ENCODE peak calls at places on chromosomes 13 and 19, in nine cellular contexts. K, G, D, J, O, B, R, E and T are unnamed samples.

GRCh38 chr13:96650301-96650886 is 343.9 kb downstream of the OXGR1 start:
- DNase-seq in K (no peak), G (peak), D (no peak), J (no peak), O (no peak), B (no peak), R (no peak), E (no peak), T (peak)

GRCh38 chr19:35004517-35005255 is 4.6 kb downstream of the GRAMD1A start:
- DNase-seq in K (no peak), G (no peak), D (no peak), J (no peak), O (no peak), B (no peak), R (no peak), E (no peak), T (no peak)

GRCh38 chr13:42762917-42763316 is 18.5 kb upstream of the FAM216B start:
- DNase-seq in K (no peak), G (peak), D (no peak), J (no peak), O (no peak), B (no peak), R (no peak), E (peak), T (peak)

GRCh38 chr13:87078947-87079795 is 592.0 kb upstream of the SLITRK5 start:
- DNase-seq in K (no peak), G (no peak), D (no peak), J (no peak), O (no peak), B (no peak), R (no peak), E (no peak), T (no peak)

GRCh38 chr19:33156354-33156753 is 24.4 kb downstream of the WDR88 start:
- DNase-seq in K (no peak), G (peak), D (no peak), J (no peak), O (no peak), B (no peak), R (no peak), E (no peak), T (peak)

GRCh38 chr19:47419037-47419783 is at the start of gene MEIS3:
- DNase-seq in K (no peak), G (no peak), D (no peak), J (no peak), O (no peak), B (no peak), R (no peak), E (no peak), T (no peak)

GRCh38 chr19:46574533-46574932 is 26.6 kb upstream of the CALM3 start:
- DNase-seq in K (no peak), G (no peak), D (no peak), J (no peak), O (no peak), B (no peak), R (no peak), E (no peak), T (no peak)

GRCh38 chr13:24033527-24034302 is 126.8 kb upstream of the SPATA13 start:
- DNase-seq in K (no peak), G (peak), D (no peak), J (no peak), O (no peak), B (no peak), R (no peak), E (peak), T (no peak)

GRCh38 chr13:109835321-109835720 is 48.9 kb upstream of the IRS2 start:
- DNase-seq in K (no peak), G (peak), D (no peak), J (no peak), O (no peak), B (no peak), R (no peak), E (no peak), T (no peak)

GRCh38 chr13:98458431-98458830 is 118.5 kb downstream of the STK24 start:
- DNase-seq in K (no peak), G (no peak), D (no peak), J (no peak), O (no peak), B (no peak), R (no peak), E (no peak), T (no peak)

GRCh38 chr13:50616101-50616500 is 227.4 kb downstream of the DLEU7 start:
- DNase-seq in K (no peak), G (peak), D (no peak), J (no peak), O (no peak), B (no peak), R (no peak), E (peak), T (no peak)

GRCh38 chr13:24864579-24864978 is 100.6 kb downstream of the RNF17 start:
- DNase-seq in K (no peak), G (no peak), D (no peak), J (no peak), O (no peak), B (no peak), R (no peak), E (no peak), T (no peak)

GRCh38 chr19:17337675-17338439 is 504 bp downstream of the GTPBP3 start:
- DNase-seq in K (no peak), G (no peak), D (no peak), J (no peak), O (no peak), B (no peak), R (no peak), E (no peak), T (peak)

GRCh38 chr13:27005976-27006518 is 165.6 kb downstream of the USP12 start:
- DNase-seq in K (no peak), G (no peak), D (no peak), J (no peak), O (no peak), B (no peak), R (peak), E (no peak), T (no peak)

GRCh38 chr13:44698076-44698475 is 121.9 kb upstream of the TSC22D1 start:
- DNase-seq in K (no peak), G (no peak), D (no peak), J (no peak), O (no peak), B (no peak), R (no peak), E (no peak), T (no peak)

GRCh38 chr19:38047048-38047435 is 140.0 kb downstream of the SIPA1L3 start:
- DNase-seq in K (no peak), G (no peak), D (no peak), J (no peak), O (no peak), B (no peak), R (no peak), E (no peak), T (no peak)

GRCh38 chr13:106133025-106133424 is 402.4 kb downstream of the EFNB2 start:
- DNase-seq in K (no peak), G (peak), D (no peak), J (no peak), O (no peak), B (no peak), R (no peak), E (peak), T (peak)

DNA sequence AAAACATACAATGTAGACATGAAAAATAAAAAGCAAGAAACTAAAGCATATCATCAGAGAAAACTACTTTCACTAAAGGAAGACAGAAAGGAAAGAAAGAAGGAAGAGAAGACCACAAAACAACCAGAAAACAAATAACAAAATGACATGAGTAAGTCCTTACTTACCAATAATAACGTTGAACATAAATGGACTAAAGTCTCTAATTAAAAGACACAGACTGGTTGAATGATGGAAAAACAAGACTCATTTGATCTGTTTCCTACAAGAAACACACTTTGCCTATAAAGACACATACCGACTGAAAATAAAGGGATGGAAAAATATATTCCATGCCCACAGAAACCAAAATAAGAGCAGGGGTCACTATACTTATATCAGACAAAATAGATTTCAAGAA is 46.0 kb downstream of the RB1 start:
- DNase-seq in K (no peak), G (no peak), D (no peak), J (no peak), O (no peak), B (no peak), R (no peak), E (no peak), T (no peak)
- TF ChIP-seq CTCF in K (no peak), G (no peak), D (no peak), J (no peak), O (no peak), B (no peak), R (no peak), E (no peak), T (no peak)

GRCh38 chr13:46666727-46667456 is 113.9 kb downstream of the LRCH1 start:
- DNase-seq in K (no peak), G (no peak), D (no peak), J (no peak), O (peak), B (no peak), R (peak), E (no peak), T (no peak)

GRCh38 chr13:46663644-46664043 is 110.7 kb downstream of the LRCH1 start:
- DNase-seq in K (no peak), G (no peak), D (no peak), J (no peak), O (no peak), B (no peak), R (no peak), E (no peak), T (no peak)

GRCh38 chr13:46664195-46664594 is 111.2 kb downstream of the LRCH1 start:
- DNase-seq in K (no peak), G (no peak), D (no peak), J (no peak), O (no peak), B (no peak), R (no peak), E (no peak), T (no peak)

GRCh38 chr13:46665630-46666482 is 112.9 kb downstream of the LRCH1 start:
- DNase-seq in K (no peak), G (no peak), D (no peak), J (no peak), O (no peak), B (no peak), R (no peak), E (no peak), T (no peak)

DNA sequence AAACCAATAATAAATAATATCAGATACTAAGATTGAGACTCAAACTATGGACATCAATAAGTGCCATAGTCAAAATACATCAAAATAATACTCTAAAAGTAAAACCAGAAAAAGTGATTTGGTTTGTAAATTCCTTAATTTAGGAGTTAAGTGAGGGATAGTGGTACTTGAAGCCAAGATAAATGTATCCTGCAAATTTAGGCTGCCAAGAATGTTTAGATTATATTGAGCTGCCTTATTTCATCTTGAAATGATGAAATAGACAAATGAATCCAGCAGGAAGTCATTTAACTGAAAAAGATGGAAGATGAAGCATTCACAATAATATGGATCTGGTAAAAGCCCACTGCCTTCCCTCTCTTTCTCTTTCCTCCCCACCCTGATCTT is 112.3 kb downstream of the LRCH1 start:
- DNase-seq in K (no peak), G (no peak), D (no peak), J (no peak), O (no peak), B (no peak), R (no peak), E (no peak), T (no peak)
- TF ChIP-seq CTCF in K (no peak), G (no peak), D (no peak), J (no peak), O (no peak), B (no peak), R (no peak), E (no peak), T (no peak)

GRCh38 chr19:57802269-57802668 is 12.4 kb downstream of the ZNF552 start:
- DNase-seq in K (no peak), G (no peak), D (no peak), J (no peak), O (no peak), B (no peak), R (peak), E (no peak), T (no peak)

GRCh38 chr19:57803265-57803593 is 11.5 kb downstream of the ZNF552 start:
- DNase-seq in K (no peak), G (no peak), D (no peak), J (no peak), O (no peak), B (no peak), R (no peak), E (no peak), T (no peak)

GRCh38 chr19:57807541-57807940 is 7.2 kb downstream of the ZNF552 start:
- DNase-seq in K (no peak), G (peak), D (no peak), J (no peak), O (no peak), B (no peak), R (no peak), E (no peak), T (no peak)

GRCh38 chr19:57800696-57801095 is 14.0 kb downstream of the ZNF552 start:
- DNase-seq in K (no peak), G (no peak), D (no peak), J (no peak), O (no peak), B (no peak), R (no peak), E (no peak), T (no peak)

DNA sequence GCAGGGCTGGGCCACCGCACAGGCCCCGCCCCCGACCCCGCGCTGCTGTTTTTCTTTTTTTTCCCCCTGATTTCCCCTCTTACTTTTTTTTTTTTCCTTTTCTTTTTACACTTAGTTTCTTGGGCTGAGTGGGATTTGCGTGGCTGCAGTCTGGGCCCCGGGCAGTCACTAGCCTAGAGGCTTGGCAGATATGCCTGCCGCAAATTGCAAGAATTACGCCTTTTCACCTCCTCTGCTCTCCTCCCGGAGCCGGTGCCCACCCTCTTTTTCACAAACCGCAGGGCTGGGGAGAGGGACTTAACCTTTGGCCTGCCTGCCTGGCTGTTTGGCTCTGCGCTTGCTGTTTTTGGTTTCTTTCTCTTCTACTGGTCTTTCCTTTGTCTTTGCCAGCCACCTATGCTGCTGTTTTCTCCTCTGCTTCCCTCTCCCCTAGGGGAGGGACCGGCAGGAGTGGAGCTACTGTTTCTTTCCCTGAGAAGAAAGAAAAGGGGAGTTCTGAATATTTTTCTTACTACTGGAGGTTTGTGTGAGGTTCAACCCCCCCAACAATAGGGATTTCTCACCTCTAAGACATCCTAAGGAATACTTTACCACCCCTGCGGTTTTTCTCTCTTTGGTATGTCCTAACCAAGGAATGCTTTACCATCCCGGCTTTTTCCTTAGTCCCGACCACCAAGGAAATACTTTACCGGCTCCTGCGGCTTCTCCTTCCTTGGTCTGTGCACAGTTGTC is 11.0 kb downstream of the ZNF552 start:
- DNase-seq in K (no peak), G (peak), D (peak), J (no peak), O (peak), B (no peak), R (peak), E (peak), T (peak)
- TF ChIP-seq CTCF in K (no peak), G (no peak), D (no peak), J (no peak), O (no peak), B (no peak), R (no peak), E (no peak), T (no peak)

GRCh38 chr13:38787550-38787949 is 100.7 kb downstream of the FREM2 start:
- DNase-seq in K (no peak), G (no peak), D (no peak), J (no peak), O (no peak), B (no peak), R (no peak), E (no peak), T (no peak)
- TF ChIP-seq CTCF in K (no peak), G (no peak), D (no peak), J (no peak), O (no peak), B (no peak), R (no peak), E (no peak), T (no peak)

GRCh38 chr13:35990196-35990595 is 141.0 kb downstream of the DCLK1 start:
- DNase-seq in K (no peak), G (no peak), D (no peak), J (no peak), O (no peak), B (no peak), R (peak), E (no peak), T (no peak)
- TF ChIP-seq CTCF in K (no peak), G (no peak), D (no peak), J (no peak), O (no peak), B (no peak), R (peak), E (no peak), T (no peak)

DNA sequence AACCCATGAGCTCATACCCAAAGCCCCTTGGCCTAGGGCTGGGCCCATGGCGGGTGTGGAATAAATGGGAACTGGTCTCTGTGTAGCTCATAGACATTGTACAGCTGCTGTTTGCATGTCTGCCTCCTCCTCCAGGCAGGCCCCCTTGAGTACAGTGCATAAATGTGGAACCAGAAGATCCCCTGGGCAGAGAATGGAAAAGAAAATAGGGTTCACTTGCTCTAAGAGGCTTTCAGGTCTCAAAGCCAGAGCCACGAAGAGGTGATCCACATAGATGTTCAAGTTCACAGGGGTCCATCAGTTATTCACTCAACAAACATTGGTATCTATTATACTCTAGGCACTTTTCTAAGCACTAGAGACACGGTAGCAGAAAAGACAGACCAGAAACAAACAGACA is 79.2 kb upstream of the CACNA1A start:
- DNase-seq in K (no peak), G (no peak), D (no peak), J (no peak), O (no peak), B (no peak), R (no peak), E (no peak), T (no peak)
- TF ChIP-seq CTCF in K (no peak), G (no peak), D (no peak), J (no peak), O (no peak), B (no peak), R (no peak), E (no peak), T (no peak)